ENCODE peak calls at places on chromosomes 1 and 21, in eight cellular contexts. C is IMR-90; Y is fibroblast of lung; F is thoracic aorta; L is CD8-positive, alpha-beta T cell; K is ovary; P is pancreas; O is uterus. T is an unnamed sample.

GRCh38 chr1:83883979-83884378 is 115.0 kb downstream of the TTLL7 start:
- DNase-seq in C (peak; percentile 4), P (no peak), L (no peak), K (no peak), Y (no peak), O (no peak), F (no peak), T (no peak)

GRCh38 chr1:67724928-67725560 is 40.0 kb downstream of the GADD45A start:
- DNase-seq in O (no peak), Y (peak; percentile 86), L (no peak), P (no peak), C (peak; percentile 85), K (no peak), F (no peak), T (peak; percentile 66)

GRCh38 chr1:195831789-195832188 is 776.5 kb downstream of the KCNT2 start:
- DNase-seq in L (no peak), K (no peak), Y (no peak), F (no peak), C (no peak), P (no peak), O (no peak), T (no peak)

GRCh38 chr1:17892851-17893250 is 137.7 kb downstream of the ACTL8 start:
- DNase-seq in P (no peak), O (no peak), L (no peak), F (no peak), C (no peak), Y (no peak), K (no peak), T (no peak)

GRCh38 chr21:39336457-39337008 is 12.4 kb downstream of the HMGN1 start:
- DNase-seq in C (no peak), Y (no peak), O (no peak), F (no peak), P (no peak), L (no peak), K (no peak), T (no peak)

GRCh38 chr1:156664046-156664948 is 12.9 kb downstream of the NES start:
- DNase-seq in L (no peak), C (peak; percentile 58), O (no peak), Y (peak; percentile 47), F (no peak), P (no peak), K (no peak), T (no peak)

GRCh38 chr1:151980287-151981177 is 13.1 kb downstream of the S100A10 start:
- DNase-seq in O (peak; percentile 41), F (no peak), P (no peak), L (no peak), C (peak; percentile 37), K (no peak), Y (peak; percentile 92), T (peak; percentile 39)

GRCh38 chr21:45110873-45111624 is 36.7 kb downstream of the ADARB1 start:
- DNase-seq in P (no peak), L (no peak), O (no peak), K (no peak), F (no peak), C (no peak), Y (no peak), T (no peak)

GRCh38 chr1:68230901-68231626 is 1.3 kb downstream of the WLS start:
- DNase-seq in P (peak; percentile 60), O (peak; percentile 37), K (peak; percentile 65), F (no peak), Y (no peak), L (no peak), C (no peak), T (no peak)

GRCh38 chr1:153534933-153535663 is 693 bp downstream of the S100A6 start:
- DNase-seq in K (peak; percentile 63), Y (peak; percentile 60), F (peak; percentile 48), O (peak; percentile 72), C (no peak), P (peak; percentile 41), L (peak; percentile 13), T (no peak)

GRCh38 chr1:48036693-48037386 is 39.7 kb upstream of the TRABD2B start:
- DNase-seq in K (no peak), P (no peak), F (no peak), C (peak; percentile 7), Y (no peak), O (no peak), L (no peak), T (no peak)

GRCh38 chr1:94362466-94363058 is 55.6 kb upstream of the ABCD3 start:
- DNase-seq in F (no peak), C (peak; percentile 24), O (no peak), P (no peak), K (no peak), Y (peak; percentile 19), L (no peak), T (no peak)

GRCh38 chr1:181216571-181216994 is 128.1 kb downstream of the IER5 start:
- DNase-seq in Y (no peak), L (no peak), K (no peak), P (no peak), C (no peak), O (no peak), F (no peak), T (no peak)

GRCh38 chr1:235841938-235842545 is 24.7 kb downstream of the LYST start:
- DNase-seq in F (no peak), C (no peak), P (no peak), K (no peak), Y (no peak), O (no peak), L (no peak), T (no peak)
- H3K4me3 ChIP-seq in F (no peak overlapping the region), C (no peak overlapping the region), P (no peak overlapping the region), K (no peak overlapping the region), Y (no peak overlapping the region), O (no peak overlapping the region), L (no peak overlapping the region), T (no peak overlapping the region)

GRCh38 chr1:24745711-24746582 is 700 bp downstream of the CLIC4 start:
- DNase-seq in C (peak; percentile 66), P (peak; percentile 43), L (no peak), K (peak; percentile 62), F (peak; percentile 45), Y (peak; percentile 85), O (peak; percentile 71), T (no peak)

GRCh38 chr1:24742090-24742938 is 2.9 kb upstream of the CLIC4 start:
- DNase-seq in Y (peak; percentile 75), K (no peak), C (peak; percentile 94), F (no peak), L (no peak), O (peak; percentile 3), P (no peak), T (no peak)

GRCh38 chr1:24739241-24739640 is 6.0 kb upstream of the CLIC4 start:
- DNase-seq in Y (no peak), C (no peak), P (no peak), F (no peak), L (no peak), K (no peak), O (no peak), T (no peak)

GRCh38 chr1:24744911-24745710 is at the start of gene CLIC4:
- DNase-seq in K (peak; percentile 100), L (peak; percentile 99), F (peak; percentile 96), Y (peak; percentile 99), O (peak; percentile 100), C (peak; percentile 99), P (peak; percentile 100), T (peak; percentile 94)

GRCh38 chr1:24743404-24744211 is 1.6 kb upstream of the CLIC4 start:
- DNase-seq in C (peak; percentile 63), Y (peak; percentile 75), L (no peak), O (peak; percentile 19), F (no peak), P (no peak), K (no peak), T (no peak)
- TF ChIP-seq CTCF in C (no peak), Y (no peak), L (no peak), O (no peak), F (no peak), P (no peak), K (no peak), T (peak; percentile 25)

GRCh38 chr1:209376774-209377173 is 206.7 kb upstream of the CAMK1G start:
- DNase-seq in K (no peak), C (no peak), L (no peak), O (no peak), F (no peak), P (no peak), Y (no peak), T (no peak)

GRCh38 chr1:209370616-209371015 is 212.9 kb upstream of the CAMK1G start:
- DNase-seq in K (no peak), P (no peak), Y (no peak), L (no peak), C (no peak), F (no peak), O (no peak), T (no peak)

GRCh38 chr1:209377995-209378394 is 205.5 kb upstream of the CAMK1G start:
- DNase-seq in C (no peak), O (no peak), L (no peak), F (no peak), P (no peak), K (no peak), Y (no peak), T (no peak)

GRCh38 chr1:209375681-209376360 is 207.7 kb upstream of the CAMK1G start:
- DNase-seq in L (no peak), K (no peak), P (no peak), Y (peak; percentile 73), F (no peak), O (no peak), C (peak; percentile 71), T (no peak)

DNA sequence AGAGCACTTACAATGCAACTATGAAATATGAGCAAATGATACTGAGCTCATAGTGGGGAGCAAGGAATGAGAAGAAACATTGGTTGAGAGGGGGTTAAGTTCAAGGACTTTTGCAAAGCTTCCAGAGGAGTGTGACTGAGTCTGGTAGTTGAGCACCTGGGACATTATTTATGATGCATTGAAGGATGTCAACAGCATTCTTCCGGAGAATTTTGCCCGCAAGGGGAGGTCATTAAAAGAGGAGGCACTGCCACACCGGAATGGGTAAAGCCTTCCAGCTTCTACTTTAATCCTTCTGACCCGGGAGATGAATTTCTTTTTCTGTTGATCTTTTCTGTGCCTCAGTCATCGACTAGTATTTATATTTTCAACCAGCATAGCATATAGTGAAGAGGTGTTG is 208.4 kb upstream of the CAMK1G start:
- DNase-seq in P (no peak), L (no peak), Y (no peak), K (no peak), F (no peak), O (no peak), C (no peak), T (no peak)
- H3K27me3 ChIP-seq in P (no peaks in the 10 kb centered on the region), L (no peaks in the 10 kb centered on the region), Y (no peaks in the 10 kb centered on the region), K (no peaks in the 10 kb centered on the region), F (no peaks in the 10 kb centered on the region), O (no peaks in the 10 kb centered on the region), C (no peaks in the 10 kb centered on the region), T (no peaks in the 10 kb centered on the region)

GRCh38 chr1:1911390-1912041 is 3.5 kb upstream of the CALML6 start:
- DNase-seq in C (no peak), F (no peak), Y (no peak), O (no peak), K (no peak), P (peak; percentile 31), L (no peak), T (no peak)

GRCh38 chr1:1907098-1907736 is 7.8 kb upstream of the CALML6 start:
- DNase-seq in Y (peak; percentile 42), O (no peak), C (no peak), P (peak; percentile 77), F (no peak), L (no peak), K (peak; percentile 58), T (no peak)

GRCh38 chr1:1908506-1908791 is 6.6 kb upstream of the CALML6 start:
- DNase-seq in F (no peak), P (no peak), O (no peak), Y (peak; percentile 8), L (no peak), K (no peak), C (no peak), T (no peak)

GRCh38 chr1:1910651-1911389 is 4.2 kb upstream of the CALML6 start:
- DNase-seq in F (no peak), Y (no peak), L (no peak), O (no peak), P (peak; percentile 46), K (no peak), C (no peak), T (no peak)

GRCh38 chr1:1910033-1910465 is 5.0 kb upstream of the CALML6 start:
- DNase-seq in F (no peak), Y (no peak), L (no peak), P (no peak), C (no peak), O (no peak), K (no peak), T (no peak)
- H3K4me3 ChIP-seq in F (peak overlapping the region; percentile 88), Y (peak overlapping the region; percentile 41), L (peak overlapping the region; percentile 44), P (no peak overlapping the region), C (no peak overlapping the region), O (no peak overlapping the region), K (no peak overlapping the region), T (peak overlapping the region; percentile 43)

T was measured in BJ.